ENCODE peak calls at places on chromosomes 7 and 10, in six cellular contexts. N, D, Z, G, C and U are unnamed samples.

GRCh38 chr10:89942217-89942616 is 240.8 kb downstream of the KIF20B start:
- DNase-seq in C (no peak), D (no peak), G (no peak), N (no peak), Z (no peak), U (no peak)

GRCh38 chr10:30747633-30748032 is 118.1 kb upstream of the LYZL2 start:
- DNase-seq in G (no peak), D (no peak), N (no peak), Z (no peak), C (no peak), U (no peak)

GRCh38 chr7:22093003-22093402 is 147.3 kb upstream of the CDCA7L start:
- DNase-seq in C (no peak), G (no peak), N (no peak), D (no peak), Z (no peak), U (peak)

GRCh38 chr10:52769966-52770365 is 2.6 kb downstream of the MBL2 start:
- DNase-seq in Z (no peak), N (no peak), D (no peak), C (no peak), G (no peak), U (no peak)

GRCh38 chr7:77395543-77395942 is 20.6 kb downstream of the GSAP start:
- DNase-seq in G (no peak), Z (no peak), D (no peak), N (no peak), C (no peak), U (no peak)

GRCh38 chr10:69335063-69335587 is 56.8 kb downstream of the HK1 start:
- DNase-seq in N (peak), D (peak), Z (no peak), C (peak), G (peak), U (no peak)

GRCh38 chr7:38335123-38335489 is 61.7 kb upstream of the TARP start:
- DNase-seq in C (no peak), Z (no peak), D (no peak), G (no peak), N (no peak), U (no peak)

GRCh38 chr7:120030871-120031270 is 242.1 kb upstream of the KCND2 start:
- DNase-seq in G (no peak), Z (no peak), N (no peak), D (no peak), C (no peak), U (no peak)

GRCh38 chr10:126302831-126303230 is 85.4 kb downstream of the ADAM12 start:
- DNase-seq in C (no peak), Z (no peak), D (no peak), G (no peak), N (no peak), U (no peak)

GRCh38 chr7:71239517-71239916 is 107.6 kb downstream of the GALNT17 start:
- DNase-seq in G (no peak), D (no peak), N (no peak), C (no peak), Z (peak), U (no peak)

GRCh38 chr10:90363799-90364483 is 493.9 kb downstream of the HTR7 start:
- DNase-seq in N (no peak), C (no peak), D (no peak), G (no peak), Z (no peak), U (no peak)

GRCh38 chr10:42755028-42755451 is 27.6 kb upstream of the BMS1 start:
- DNase-seq in G (no peak), Z (no peak), N (no peak), D (no peak), C (no peak), U (no peak)
- H3K27ac ChIP-seq in G (no peak), Z (no peak), N (peak), D (peak), C (no peak), U (peak)

DNA sequence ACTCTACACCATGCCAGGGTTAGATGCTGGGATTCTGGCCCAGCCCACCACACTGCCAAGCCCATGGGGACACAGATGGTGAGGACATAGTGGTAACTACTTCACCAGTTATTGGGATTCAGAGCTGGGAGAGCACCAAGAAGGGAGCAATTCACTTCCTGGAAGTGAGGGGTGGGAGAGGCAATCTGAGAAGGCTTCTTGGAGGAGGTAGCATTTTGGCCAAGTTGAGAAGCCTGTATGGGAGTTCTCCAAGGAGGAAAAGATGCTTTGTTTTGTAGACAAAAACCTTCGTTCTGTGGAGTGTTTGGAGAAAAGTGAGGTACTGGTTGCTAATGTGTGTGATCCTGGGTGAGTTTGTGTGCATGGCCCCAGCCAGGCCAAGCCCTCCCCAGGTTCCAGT is 3.8 kb upstream of the PRKRIP1 start:
- DNase-seq in G (no peak), Z (no peak), C (no peak), N (no peak), D (no peak), U (no peak)
- TF ChIP-seq CTCF in G (no peak), Z (no peak), C (no peak), N (no peak), D (no peak), U (no peak)

GRCh38 chr10:124416733-124417132 is 2.0 kb downstream of the OAT start:
- DNase-seq in N (no peak), G (no peak), Z (no peak), C (no peak), D (no peak), U (peak)
- H3K27ac ChIP-seq in N (no peak), G (no peak), Z (peak), C (no peak), D (peak), U (peak)

GRCh38 chr7:128031901-128032604 is 816 bp upstream of the LRRC4 start:
- DNase-seq in G (peak), N (peak), D (peak), C (peak), Z (no peak), U (no peak)
- TF ChIP-seq CTCF in G (peak), N (no peak), D (no peak), C (peak), Z (no peak), U (no peak)

GRCh38 chr7:32154797-32155196 is 84.6 kb upstream of the PDE1C start:
- DNase-seq in N (no peak), C (peak), D (no peak), Z (peak), G (peak), U (no peak)
- H3K27ac ChIP-seq in N (no peak), C (peak), D (no peak), Z (no peak), G (peak), U (no peak)

GRCh38 chr10:94076325-94076841 is 82.7 kb downstream of the PLCE1 start:
- DNase-seq in D (no peak), N (no peak), G (no peak), Z (no peak), C (no peak), U (no peak)
- TF ChIP-seq CTCF in D (peak), N (no peak), G (peak), Z (peak), C (peak), U (peak)

DNA sequence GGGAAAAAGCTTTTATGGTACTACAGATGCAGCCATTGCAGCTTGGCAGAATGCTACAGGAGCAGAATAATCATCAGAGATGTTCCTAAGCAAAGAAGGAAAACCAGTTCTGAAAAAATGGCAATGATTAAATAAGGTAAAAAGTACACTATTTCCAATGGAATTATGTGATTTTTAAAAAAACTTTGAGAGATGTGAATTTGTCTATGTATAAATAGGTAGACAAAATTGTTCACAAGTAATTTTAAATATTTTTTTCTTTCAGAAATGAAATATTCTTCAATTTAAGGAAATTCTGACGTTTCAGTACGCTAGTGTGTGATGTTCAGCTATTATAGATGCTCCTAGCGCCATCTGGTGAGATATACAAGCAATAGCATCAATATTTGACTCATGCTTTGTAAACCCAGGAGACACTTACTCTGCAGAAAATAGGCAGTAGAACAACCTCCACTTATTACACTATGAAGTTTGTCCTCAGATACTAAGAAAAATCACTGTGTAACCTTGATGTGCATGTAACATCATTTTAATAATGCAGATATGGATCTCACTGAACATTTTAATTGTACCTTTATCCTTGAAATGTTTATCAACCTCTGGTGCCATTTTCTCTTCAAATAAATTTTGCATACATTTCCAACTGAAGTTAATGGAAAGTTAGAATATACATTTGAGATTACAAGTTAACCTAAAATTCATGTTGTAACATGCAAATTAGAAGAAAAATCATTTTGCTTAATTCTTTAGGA is 151.4 kb upstream of the FAM3C start:
- DNase-seq in D (no peak), G (no peak), C (no peak), N (no peak), Z (no peak), U (no peak)
- H3K27ac ChIP-seq in D (no peak), G (no peak), C (no peak), N (no peak), Z (no peak), U (no peak)

DNA sequence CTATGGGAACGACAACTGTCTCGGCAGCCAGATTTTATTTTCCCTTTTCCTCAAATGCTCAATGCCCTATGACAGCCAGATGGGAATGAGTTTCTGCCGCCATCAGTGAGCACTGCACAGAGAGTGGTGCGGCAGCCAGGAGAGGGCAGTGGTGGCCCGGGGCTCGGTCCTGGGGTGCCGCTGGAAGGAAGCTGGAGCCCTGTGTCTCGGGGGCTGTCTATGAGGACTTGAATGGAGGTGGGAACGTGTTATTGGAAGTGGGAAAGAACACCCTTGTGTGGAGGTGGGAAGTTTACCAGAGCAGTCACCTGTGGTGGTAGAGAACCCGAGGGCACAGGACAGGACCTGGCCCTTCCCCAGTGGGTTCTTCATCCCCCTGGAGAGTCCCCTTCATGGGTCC is 35.8 kb downstream of the JAKMIP3 start:
- DNase-seq in C (no peak), G (no peak), Z (peak), N (no peak), D (peak), U (peak)
- TF ChIP-seq CTCF in C (no peak), G (no peak), Z (no peak), N (no peak), D (no peak), U (no peak)

GRCh38 chr10:88256013-88256680 is 327.0 kb downstream of the RNLS start:
- DNase-seq in D (peak), G (peak), N (no peak), Z (no peak), C (peak), U (peak)
- H3K27ac ChIP-seq in D (peak), G (peak), N (peak), Z (peak), C (peak), U (peak)